ENCODE peak calls at places on chromosomes 12 and 14, in seven cellular contexts. C is left ventricle myocardium inferior; H is GM04504; M is stimulated activated CD4-positive, alpha-beta T cell treated with anti-CD3 and anti-CD28 coated beads, TNF-alpha, amount 100 ng/mL, for 48 hours; K is hypothalamus; G is WERI-Rb-1; E is Peyer's patch. Z is an unnamed sample.

GRCh38 chr14:70976591-70976990 is 69.3 kb downstream of the PCNX1 start:
- DNase-seq in C (no peak), H (no peak), M (no peak), K (no peak), G (no peak), E (no peak), Z (no peak)

GRCh38 chr12:66083766-66084165 is 46.8 kb downstream of the LLPH start:
- DNase-seq in C (no peak), H (no peak), M (no peak), K (no peak), G (no peak), E (no peak), Z (no peak)

GRCh38 chr14:101588286-101588975 is 27.1 kb downstream of the DIO3 start:
- DNase-seq in C (no peak), H (no peak), M (no peak), K (no peak), G (no peak), E (no peak), Z (no peak)

GRCh38 chr12:58893421-58893986 is 26.8 kb downstream of the LRIG3 start:
- DNase-seq in C (no peak), H (no peak), M (no peak), K (no peak), G (no peak), E (no peak), Z (no peak)

GRCh38 chr12:99977550-99977949 is 7.2 kb downstream of the ANKS1B start:
- DNase-seq in C (no peak), H (no peak), M (no peak), K (no peak), G (no peak), E (no peak), Z (peak)

GRCh38 chr12:49870501-49871262 is 27.8 kb upstream of the BCDIN3D start:
- DNase-seq in C (no peak), H (no peak), M (no peak), K (no peak), G (no peak), E (no peak), Z (no peak)

GRCh38 chr12:49338830-49339463 is 2.0 kb upstream of the C1QL4 start:
- DNase-seq in C (no peak), H (no peak), M (no peak), K (no peak), G (no peak), E (no peak), Z (no peak)

GRCh38 chr12:121505513-121505912 is 75.3 kb downstream of the KDM2B start:
- DNase-seq in C (no peak), H (no peak), M (no peak), K (no peak), G (no peak), E (no peak), Z (no peak)

GRCh38 chr12:65164774-65165173 is 4.6 kb upstream of the LEMD3 start:
- DNase-seq in C (no peak), H (no peak), M (no peak), K (no peak), G (no peak), E (no peak), Z (no peak)

GRCh38 chr14:58598028-58598850 is 39.5 kb upstream of the DACT1 start:
- DNase-seq in C (no peak), H (no peak), M (no peak), K (no peak), G (no peak), E (no peak), Z (no peak)

GRCh38 chr14:33679461-33680225 is 271.2 kb downstream of the EGLN3 start:
- DNase-seq in C (no peak), H (peak), M (no peak), K (no peak), G (no peak), E (no peak), Z (no peak)

GRCh38 chr14:50759800-50760543 is 71.0 kb downstream of the NIN start:
- DNase-seq in C (no peak), H (no peak), M (no peak), K (no peak), G (no peak), E (no peak), Z (no peak)

GRCh38 chr14:30450620-30451019 is 108.3 kb upstream of the G2E3 start:
- DNase-seq in C (no peak), H (no peak), M (no peak), K (no peak), G (no peak), E (no peak), Z (no peak)

GRCh38 chr12:12996235-12996634 is 3.8 kb downstream of the HEBP1 start:
- DNase-seq in C (no peak), H (no peak), M (no peak), K (no peak), G (no peak), E (no peak), Z (no peak)

GRCh38 chr12:92292016-92292415 is 146.4 kb upstream of the BTG1 start:
- DNase-seq in C (no peak), H (no peak), M (no peak), K (no peak), G (no peak), E (no peak), Z (no peak)

GRCh38 chr12:54045868-54046529 is 7.6 kb upstream of the HOXC4 start:
- DNase-seq in C (no peak), H (no peak), M (no peak), K (no peak), G (no peak), E (no peak), Z (no peak)

GRCh38 chr12:77608157-77608755 is 222.4 kb upstream of the NAV3 start:
- DNase-seq in C (no peak), H (peak), M (no peak), K (no peak), G (no peak), E (no peak), Z (peak)

GRCh38 chr12:131827961-131828534 is at the start of gene MMP17:
- DNase-seq in C (peak), H (no peak), M (no peak), K (no peak), G (peak), E (no peak), Z (peak)

GRCh38 chr12:90653051-90653450 is 301.9 kb downstream of the CCER1 start:
- DNase-seq in C (no peak), H (peak), M (no peak), K (no peak), G (no peak), E (no peak), Z (no peak)

GRCh38 chr12:45409966-45410365 is 194.1 kb downstream of the ANO6 start:
- DNase-seq in C (no peak), H (peak), M (no peak), K (no peak), G (no peak), E (no peak), Z (no peak)

GRCh38 chr12:118777550-118777949 is 203.8 kb upstream of the SRRM4 start:
- DNase-seq in C (no peak), H (no peak), M (no peak), K (no peak), G (no peak), E (no peak), Z (no peak)

GRCh38 chr12:25423355-25423754 is 129.7 kb downstream of the LMNTD1 start:
- DNase-seq in C (no peak), H (no peak), M (no peak), K (no peak), G (no peak), E (peak), Z (no peak)

GRCh38 chr14:45177081-45177480 is 41.4 kb downstream of the FANCM start:
- DNase-seq in C (no peak), H (peak), M (no peak), K (no peak), G (no peak), E (no peak), Z (no peak)

GRCh38 chr12:27176765-27177164 is 67.3 kb upstream of the STK38L start:
- DNase-seq in C (no peak), H (no peak), M (peak), K (no peak), G (no peak), E (no peak), Z (no peak)

GRCh38 chr14:105203057-105203494 is 22.0 kb upstream of the NUDT14 start:
- DNase-seq in C (peak), H (peak), M (peak), K (peak), G (peak), E (peak), Z (peak)

GRCh38 chr12:41441180-41441579 is 253.1 kb downstream of the PDZRN4 start:
- DNase-seq in C (no peak), H (no peak), M (no peak), K (no peak), G (no peak), E (no peak), Z (no peak)

Z was measured in cerebellum.